ENCODE peak calls at places on chromosomes 3 and 15, in four cellular contexts. R is DND-41; T is fibroblast of lung; X is CD4-positive, alpha-beta T cell. A is an unnamed sample.

GRCh38 chr15:85639752-85640381 is 154.9 kb downstream of the KLHL25 start:
- DNase-seq in X (no peak), R (no peak), T (peak; percentile 65), A (no peak)

GRCh38 chr3:113441051-113441770 is at the start of gene CFAP44:
- DNase-seq in R (no peak), X (peak; percentile 37), T (peak; percentile 75), A (no peak)

GRCh38 chr3:76505202-76505875 is 534.6 kb upstream of the ROBO2 start:
- DNase-seq in T (no peak), R (no peak), X (no peak), A (no peak)

GRCh38 chr15:58678683-58679082 is 70.8 kb downstream of the ADAM10 start:
- DNase-seq in T (peak; percentile 25), R (no peak), X (no peak), A (no peak)

GRCh38 chr3:2568929-2569328 is 470.3 kb downstream of the CNTN4 start:
- DNase-seq in X (no peak), T (no peak), R (no peak), A (no peak)

GRCh38 chr15:92617197-92618037 is 38.2 kb downstream of the FAM174B start:
- DNase-seq in T (peak; percentile 93), R (no peak), X (no peak), A (peak; percentile 48)

GRCh38 chr3:143255725-143256124 is 136.2 kb downstream of the CHST2 start:
- DNase-seq in T (no peak), X (no peak), R (no peak), A (no peak)

GRCh38 chr3:65811050-65811766 is 227.5 kb downstream of the MAGI1 start:
- DNase-seq in T (peak; percentile 8), X (no peak), R (no peak), A (no peak)

GRCh38 chr3:81393251-81393650 is 368.2 kb downstream of the GBE1 start:
- DNase-seq in T (no peak), R (no peak), X (no peak), A (no peak)

GRCh38 chr15:81303241-81304225 is 20.4 kb downstream of the STARD5 start:
- DNase-seq in X (no peak), T (no peak), R (no peak), A (peak; percentile 59)

GRCh38 chr3:180870008-180870733 is 42.3 kb upstream of the FXR1 start:
- DNase-seq in X (no peak), R (no peak), T (peak; percentile 70), A (no peak)

GRCh38 chr15:35725353-35725752 is 179.4 kb upstream of the DPH6 start:
- DNase-seq in T (peak; percentile 69), R (no peak), X (no peak), A (no peak)

GRCh38 chr3:2206536-2206935 is 107.9 kb downstream of the CNTN4 start:
- DNase-seq in R (no peak), X (no peak), T (no peak), A (no peak)

GRCh38 chr3:157175678-157176077 is 15.7 kb upstream of the CCNL1 start:
- DNase-seq in X (no peak), R (peak; percentile 29), T (peak; percentile 33), A (no peak)

GRCh38 chr15:64921711-64922110 is 10.0 kb downstream of the ANKDD1A start:
- DNase-seq in T (no peak), R (no peak), X (no peak), A (no peak)

GRCh38 chr3:12287727-12288465 is 974 bp upstream of the PPARG start:
- DNase-seq in T (peak; percentile 47), X (no peak), R (no peak), A (no peak)

GRCh38 chr3:167450675-167451074 is 23.2 kb downstream of the SERPINI2 start:
- DNase-seq in T (no peak), X (no peak), R (no peak), A (no peak)

GRCh38 chr3:122251428-122251827 is 68.0 kb downstream of the CASR start:
- DNase-seq in T (no peak), R (no peak), X (no peak), A (no peak)

GRCh38 chr3:63387568-63387967 is 109.5 kb downstream of the SYNPR start:
- DNase-seq in R (no peak), X (no peak), T (peak; percentile 7), A (no peak)

GRCh38 chr3:42852443-42852842 is 23.2 kb downstream of the CYP8B1 start:
- DNase-seq in X (no peak), R (no peak), T (no peak), A (no peak)

GRCh38 chr3:41126475-41126874 is 72.8 kb upstream of the CTNNB1 start:
- DNase-seq in T (no peak), X (no peak), R (no peak), A (no peak)
- H3K9me3 ChIP-seq in T (no peaks in the 10 kb centered on the region), X (peaks cover 10% of the 10 kb centered on the region), R (no peaks in the 10 kb centered on the region), A (peaks cover 11% of the 10 kb centered on the region)

GRCh38 chr3:195265363-195265976 is 5.5 kb downstream of the XXYLT1 start:
- DNase-seq in T (no peak), R (no peak), X (no peak), A (no peak)
- TF ChIP-seq CTCF in T (no peak), R (no peak), X (no peak), A (no peak)

DNA sequence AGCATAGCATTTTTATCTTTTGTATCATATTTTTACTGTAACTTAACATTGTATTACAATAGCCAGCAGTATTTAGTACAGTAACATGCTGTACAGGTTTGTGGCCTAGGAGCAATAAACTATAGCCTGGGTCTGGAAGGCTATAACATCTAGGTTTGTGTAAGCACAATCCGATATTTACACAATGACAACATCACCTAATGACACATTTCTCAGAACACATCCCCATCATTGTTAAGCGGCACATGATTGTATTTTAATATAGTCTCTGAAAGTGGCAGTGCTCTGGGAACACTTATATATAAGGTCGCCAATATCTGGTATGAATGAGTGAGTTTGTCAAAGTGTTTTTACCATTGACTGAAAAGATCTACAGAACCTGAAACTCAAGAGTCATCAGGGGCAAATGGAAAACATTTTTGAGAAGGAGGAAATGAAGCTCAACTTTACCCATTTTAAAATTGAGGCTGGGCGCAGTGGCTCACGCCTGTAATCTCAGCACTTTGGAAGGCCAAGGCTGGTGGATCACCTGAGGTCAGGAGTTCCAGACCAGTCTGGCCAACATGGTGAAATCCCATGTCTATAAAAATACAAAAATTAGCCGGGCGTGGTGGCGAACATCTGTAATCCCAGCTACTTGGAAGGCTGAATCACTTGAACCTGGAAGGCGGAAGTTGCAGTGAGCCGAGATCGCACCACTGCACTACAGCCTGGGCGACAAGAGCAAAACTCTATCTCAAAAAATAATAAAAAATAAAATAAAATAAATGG is 38.8 kb upstream of the TNFSF10 start:
- DNase-seq in T (no peak), R (no peak), X (no peak), A (no peak)
- H3K27ac ChIP-seq in T (no peak overlapping the region), R (peak overlapping the region; percentile 48), X (no peak overlapping the region), A (peak overlapping the region; percentile 90)

GRCh38 chr15:75143738-75144334 is 57.8 kb upstream of the C15orf39 start:
- DNase-seq in T (no peak), X (no peak), R (peak; percentile 13), A (no peak)
- H3K9me3 ChIP-seq in T (peaks cover 5% of the 10 kb centered on the region), X (peaks cover 32% of the 10 kb centered on the region), R (peaks cover 39% of the 10 kb centered on the region), A (peaks cover 16% of the 10 kb centered on the region)